ENCODE peak calls at places on chromosomes 1 and 21, in eight cellular contexts. X is BE2C; U is activated CD4-positive, alpha-beta T cell treated with anti-CD3 and anti-CD28 coated beads, Interleukin-2, amount 10 ng/mL, durations not matched to agents 7 days and 5 days; D is NCI-H774; Q is left ventricle myocardium inferior; E is A549; L is ovary; S is activated naive CD4-positive, alpha-beta T cell. T is an unnamed sample.

GRCh38 chr1:25517476-25518394 is 25.7 kb upstream of the LDLRAP1 start:
- DNase-seq in L (no peak), U (no peak), S (no peak), X (no peak), Q (no peak), D (no peak), E (no peak), T (no peak)

GRCh38 chr1:162212713-162213112 is 143.2 kb downstream of the NOS1AP start:
- DNase-seq in S (no peak), D (no peak), U (no peak), E (no peak), Q (peak), X (no peak), L (no peak), T (no peak)

GRCh38 chr1:1943834-1944570 is 24.9 kb upstream of the TMEM52 start:
- DNase-seq in S (peak), X (peak), Q (no peak), U (peak), D (peak), L (peak), E (peak), T (peak)

GRCh38 chr1:106962591-106962990 is 93.9 kb upstream of the PRMT6 start:
- DNase-seq in E (no peak), S (no peak), X (no peak), D (no peak), U (no peak), Q (no peak), L (no peak), T (no peak)

GRCh38 chr1:7393141-7393540 is 378.0 kb upstream of the VAMP3 start:
- DNase-seq in S (no peak), X (no peak), E (no peak), D (no peak), Q (no peak), U (no peak), L (no peak), T (no peak)

GRCh38 chr1:225694151-225694603 is 41.3 kb upstream of the ENAH start:
- DNase-seq in L (no peak), Q (peak), U (no peak), D (peak), S (no peak), E (peak), X (peak), T (no peak)

GRCh38 chr1:30380625-30380984 is 342.8 kb downstream of the MATN1 start:
- DNase-seq in L (no peak), U (no peak), D (no peak), X (no peak), Q (no peak), S (no peak), E (no peak), T (no peak)

GRCh38 chr1:22747021-22747734 is 36.5 kb downstream of the EPHB2 start:
- DNase-seq in Q (no peak), L (no peak), E (peak), D (no peak), U (no peak), S (no peak), X (no peak), T (peak)

GRCh38 chr1:3999941-4000735 is 100.1 kb upstream of the C1orf174 start:
- DNase-seq in S (no peak), U (no peak), X (no peak), L (no peak), E (no peak), Q (no peak), D (no peak), T (no peak)

GRCh38 chr1:58406296-58407071 is 140.0 kb downstream of the OMA1 start:
- DNase-seq in X (no peak), S (no peak), D (no peak), E (no peak), Q (no peak), L (no peak), U (no peak), T (no peak)

GRCh38 chr1:89633103-89633744 is at the start of gene LRRC8C:
- DNase-seq in U (peak), D (peak), S (peak), Q (peak), E (peak), L (peak), X (peak), T (peak)

GRCh38 chr21:44836666-44837471 is 19.0 kb upstream of the SUMO3 start:
- DNase-seq in L (no peak), U (no peak), S (no peak), D (no peak), Q (no peak), E (peak), X (no peak), T (peak)

GRCh38 chr1:39896909-39897685 is 4.6 kb downstream of the MYCL start:
- DNase-seq in L (no peak), E (no peak), X (no peak), S (no peak), Q (no peak), D (no peak), U (no peak), T (no peak)

GRCh38 chr1:232589809-232590741 is 39.9 kb downstream of the SIPA1L2 start:
- DNase-seq in D (no peak), S (no peak), E (no peak), Q (no peak), U (no peak), X (no peak), L (no peak), T (no peak)